ENCODE peak calls at places on chromosomes 5 and 9, in seven cellular contexts. G, U, N, Y, B, I and Z are unnamed samples.

GRCh38 chr9:114172981-114173833 is 17.9 kb downstream of the COL27A1 start:
- DNase-seq in G (no peak), U (no peak), N (no peak), Y (no peak), B (no peak), I (no peak), Z (no peak)

GRCh38 chr9:6029581-6029980 is 14.2 kb upstream of the RANBP6 start:
- DNase-seq in G (no peak), U (no peak), N (no peak), Y (no peak), B (no peak), I (no peak), Z (no peak)

GRCh38 chr5:28580616-28581015 is 1542.2 kb upstream of the CDH9 start:
- DNase-seq in G (no peak), U (no peak), N (no peak), Y (no peak), B (no peak), I (no peak), Z (no peak)

GRCh38 chr5:75922480-75922879 is 160.7 kb upstream of the SV2C start:
- DNase-seq in G (no peak), U (no peak), N (no peak), Y (no peak), B (no peak), I (no peak), Z (no peak)

GRCh38 chr9:79691496-79691895 is 119.7 kb downstream of the TLE4 start:
- DNase-seq in G (no peak), U (no peak), N (no peak), Y (no peak), B (no peak), I (no peak), Z (no peak)

GRCh38 chr9:128987800-128988199 is 40.3 kb downstream of the NUP188 start:
- DNase-seq in G (no peak), U (no peak), N (no peak), Y (no peak), B (peak; percentile 67), I (no peak), Z (no peak)

GRCh38 chr5:135471726-135472125 is 19.6 kb upstream of the TIFAB start:
- DNase-seq in G (no peak), U (no peak), N (no peak), Y (no peak), B (no peak), I (no peak), Z (no peak)

GRCh38 chr5:622946-623522 is 10.9 kb downstream of the CEP72 start:
- DNase-seq in G (no peak), U (no peak), N (no peak), Y (no peak), B (no peak), I (no peak), Z (no peak)

GRCh38 chr5:115333164-115333563 is 36.7 kb upstream of the CCDC112 start:
- DNase-seq in G (no peak), U (no peak), N (peak; percentile 5), Y (peak; percentile 96), B (no peak), I (no peak), Z (no peak)

GRCh38 chr9:107243757-107244156 is 39.3 kb upstream of the RAD23B start:
- DNase-seq in G (no peak), U (no peak), N (no peak), Y (no peak), B (no peak), I (peak; percentile 82), Z (no peak)

GRCh38 chr9:136688274-136689107 is 1.2 kb upstream of the AGPAT2 start:
- DNase-seq in G (no peak), U (no peak), N (no peak), Y (peak; percentile 46), B (no peak), I (no peak), Z (peak; percentile 9)

GRCh38 chr5:165328856-165329255 is 1823.4 kb downstream of the MAT2B start:
- DNase-seq in G (no peak), U (no peak), N (no peak), Y (no peak), B (no peak), I (no peak), Z (no peak)

GRCh38 chr5:181261320-181262085 is 560 bp upstream of the TRIM52 start:
- DNase-seq in G (no peak), U (peak; percentile 74), N (peak; percentile 81), Y (peak; percentile 89), B (peak; percentile 74), I (peak; percentile 84), Z (peak; percentile 65)

GRCh38 chr5:132016721-132017250 is 5.3 kb upstream of the ACSL6 start:
- DNase-seq in G (peak; percentile 6), U (no peak), N (no peak), Y (no peak), B (no peak), I (no peak), Z (no peak)

GRCh38 chr5:40333459-40334241 is 346.1 kb upstream of the PTGER4 start:
- DNase-seq in G (no peak), U (no peak), N (no peak), Y (no peak), B (no peak), I (no peak), Z (no peak)

GRCh38 chr5:72633649-72634048 is 126.4 kb upstream of the ZNF366 start:
- DNase-seq in G (no peak), U (no peak), N (no peak), Y (no peak), B (no peak), I (no peak), Z (no peak)

DNA sequence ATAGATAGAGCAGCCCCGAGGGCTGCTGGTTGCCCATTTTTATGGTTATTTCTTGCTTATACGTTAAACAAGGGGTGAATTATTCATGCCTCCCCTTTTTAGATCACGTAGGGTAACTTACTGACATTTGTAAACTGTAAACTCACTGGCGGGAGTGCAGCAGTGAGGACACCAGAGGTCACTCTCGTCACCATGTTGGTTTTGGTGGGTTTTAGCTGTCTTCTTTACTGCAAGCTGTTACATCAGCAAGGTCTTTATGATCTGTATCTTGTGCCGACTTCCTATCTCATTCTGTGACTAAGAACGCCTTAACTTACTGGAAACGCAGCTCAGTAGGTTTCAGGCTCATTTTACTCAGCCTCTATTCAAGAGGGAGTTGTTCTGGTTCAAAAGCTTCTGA is 155.0 kb upstream of the PRDM9 start:
- DNase-seq in G (no peak), U (peak; percentile 11), N (peak; percentile 60), Y (peak; percentile 59), B (no peak), I (no peak), Z (peak; percentile 17)
- TF ChIP-seq CTCF in G (no peak), U (no peak), N (peak; percentile 57), Y (peak; percentile 24), B (peak; percentile 30), I (no peak), Z (no peak)

GRCh38 chr5:174191076-174191475 is 145.6 kb downstream of the NSG2 start:
- DNase-seq in G (no peak), U (no peak), N (no peak), Y (no peak), B (no peak), I (no peak), Z (no peak)

GRCh38 chr5:174192901-174193300 is 147.4 kb downstream of the NSG2 start:
- DNase-seq in G (no peak), U (no peak), N (no peak), Y (no peak), B (no peak), I (no peak), Z (no peak)

GRCh38 chr5:174190073-174190675 is 144.7 kb downstream of the NSG2 start:
- DNase-seq in G (no peak), U (no peak), N (no peak), Y (no peak), B (no peak), I (no peak), Z (no peak)

GRCh38 chr5:174189638-174190037 is 144.1 kb downstream of the NSG2 start:
- DNase-seq in G (no peak), U (peak; percentile 29), N (no peak), Y (no peak), B (no peak), I (no peak), Z (no peak)

GRCh38 chr5:174192103-174192655 is 146.7 kb downstream of the NSG2 start:
- DNase-seq in G (no peak), U (no peak), N (no peak), Y (no peak), B (no peak), I (no peak), Z (no peak)
- TF ChIP-seq CTCF in G (no peak), U (no peak), N (no peak), Y (no peak), B (no peak), I (no peak), Z (no peak)

DNA sequence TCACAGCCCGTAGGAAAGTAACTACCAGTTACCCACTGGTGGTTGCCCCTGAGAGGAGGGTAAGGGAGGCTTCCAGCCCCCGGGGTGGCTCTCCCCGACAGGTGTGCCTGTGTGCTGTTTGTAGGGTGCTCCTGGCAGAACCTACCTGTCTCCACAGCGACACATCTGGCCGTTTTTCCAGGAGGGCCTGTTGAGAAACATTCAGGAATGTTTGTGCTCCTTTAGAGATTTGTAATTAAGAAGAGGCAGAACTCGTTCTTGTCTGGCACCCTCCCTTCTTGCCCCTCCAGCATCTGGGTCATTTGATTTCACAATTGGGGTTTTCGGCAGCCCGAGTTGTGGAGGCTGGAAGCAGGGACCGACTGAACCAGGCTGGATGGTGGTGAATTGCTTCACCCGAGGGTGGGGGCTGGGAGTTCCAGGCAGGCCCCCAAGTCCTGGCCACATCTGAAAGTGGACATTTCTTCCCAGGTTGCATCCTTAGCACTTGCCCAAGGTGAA is 74.2 kb downstream of the WWC1 start:
- DNase-seq in G (no peak), U (peak; percentile 11), N (peak; percentile 38), Y (no peak), B (no peak), I (peak; percentile 73), Z (peak; percentile 6)
- TF ChIP-seq CTCF in G (no peak), U (no peak), N (peak; percentile 49), Y (no peak), B (no peak), I (no peak), Z (no peak)

GRCh38 chr9:4762889-4763521 is 22.0 kb upstream of the AK3 start:
- DNase-seq in G (no peak), U (peak; percentile 53), N (peak; percentile 82), Y (peak; percentile 88), B (no peak), I (peak; percentile 64), Z (peak; percentile 67)
- TF ChIP-seq CTCF in G (no peak), U (no peak), N (no peak), Y (no peak), B (no peak), I (no peak), Z (peak; percentile 1)

GRCh38 chr5:179974946-179975712 is 67.4 kb upstream of the TBC1D9B start:
- DNase-seq in G (peak; percentile 53), U (peak; percentile 56), N (peak; percentile 79), Y (peak; percentile 66), B (no peak), I (peak; percentile 61), Z (peak; percentile 64)
- TF ChIP-seq CTCF in G (peak; percentile 45), U (peak; percentile 58), N (peak; percentile 57), Y (peak; percentile 65), B (peak; percentile 9), I (peak; percentile 42), Z (peak; percentile 51)